ENCODE peak calls at places on chromosomes 7 and 10, in eight cellular contexts. One of them, this sample, is unnamed. For H3K9me3, the result is how much of the 10 kb centered on the place peaks cover.

GRCh38 chr7:36315309-36315948 is 74.2 kb upstream of the ANLN start:
- DNase-seq in WERI-Rb-1: no peak
- DNase-seq in CD8-positive, alpha-beta memory T cell: no peak
- DNase-seq in upper lobe of right lung: no peak
- DNase-seq in neuronal stem cell: no peak
- DNase-seq in CD4-positive, alpha-beta memory T cell: no peak
- DNase-seq in esophagus muscularis mucosa: no peak
- DNase-seq in ovary: no peak
- DNase-seq in this sample: no peak

GRCh38 chr7:114865564-114865963 is 56.3 kb upstream of the MDFIC start:
- DNase-seq in CD8-positive, alpha-beta memory T cell: peak
- DNase-seq in CD4-positive, alpha-beta memory T cell: peak
- DNase-seq in neuronal stem cell: peak
- DNase-seq in WERI-Rb-1: peak
- DNase-seq in esophagus muscularis mucosa: no peak
- DNase-seq in upper lobe of right lung: peak
- DNase-seq in ovary: peak
- DNase-seq in this sample: peak

GRCh38 chr7:40583653-40584424 is 449.0 kb downstream of the SUGCT start:
- DNase-seq in WERI-Rb-1: no peak
- DNase-seq in neuronal stem cell: no peak
- DNase-seq in upper lobe of right lung: no peak
- DNase-seq in CD8-positive, alpha-beta memory T cell: no peak
- DNase-seq in CD4-positive, alpha-beta memory T cell: no peak
- DNase-seq in ovary: no peak
- DNase-seq in esophagus muscularis mucosa: no peak
- DNase-seq in this sample: no peak

GRCh38 chr7:13057462-13058200 is 370.2 kb downstream of the ARL4A start:
- DNase-seq in esophagus muscularis mucosa: no peak
- DNase-seq in CD8-positive, alpha-beta memory T cell: no peak
- DNase-seq in WERI-Rb-1: no peak
- DNase-seq in CD4-positive, alpha-beta memory T cell: no peak
- DNase-seq in neuronal stem cell: no peak
- DNase-seq in upper lobe of right lung: no peak
- DNase-seq in ovary: no peak
- DNase-seq in this sample: no peak

GRCh38 chr7:69599879-69600764 is 1.8 kb downstream of the AUTS2 start:
- DNase-seq in WERI-Rb-1: peak
- DNase-seq in CD8-positive, alpha-beta memory T cell: no peak
- DNase-seq in CD4-positive, alpha-beta memory T cell: no peak
- DNase-seq in upper lobe of right lung: peak
- DNase-seq in esophagus muscularis mucosa: no peak
- DNase-seq in neuronal stem cell: peak
- DNase-seq in ovary: peak
- DNase-seq in this sample: no peak

GRCh38 chr10:71447676-71448075 is 51.0 kb downstream of the CDH23 start:
- DNase-seq in esophagus muscularis mucosa: no peak
- DNase-seq in neuronal stem cell: no peak
- DNase-seq in WERI-Rb-1: no peak
- DNase-seq in ovary: no peak
- DNase-seq in CD4-positive, alpha-beta memory T cell: no peak
- DNase-seq in upper lobe of right lung: no peak
- DNase-seq in CD8-positive, alpha-beta memory T cell: no peak
- DNase-seq in this sample: no peak

GRCh38 chr7:42254217-42254616 is 17.2 kb upstream of the GLI3 start:
- DNase-seq in esophagus muscularis mucosa: no peak
- DNase-seq in neuronal stem cell: no peak
- DNase-seq in CD4-positive, alpha-beta memory T cell: no peak
- DNase-seq in ovary: no peak
- DNase-seq in CD8-positive, alpha-beta memory T cell: no peak
- DNase-seq in upper lobe of right lung: no peak
- DNase-seq in WERI-Rb-1: no peak
- DNase-seq in this sample: no peak

GRCh38 chr7:111392294-111392693 is 170.0 kb downstream of the IMMP2L start:
- DNase-seq in neuronal stem cell: no peak
- DNase-seq in ovary: no peak
- DNase-seq in esophagus muscularis mucosa: no peak
- DNase-seq in CD8-positive, alpha-beta memory T cell: no peak
- DNase-seq in WERI-Rb-1: no peak
- DNase-seq in upper lobe of right lung: no peak
- DNase-seq in CD4-positive, alpha-beta memory T cell: no peak
- DNase-seq in this sample: no peak

GRCh38 chr10:15472008-15472407 is 100.9 kb upstream of the FAM171A1 start:
- DNase-seq in ovary: no peak
- DNase-seq in CD8-positive, alpha-beta memory T cell: no peak
- DNase-seq in neuronal stem cell: no peak
- DNase-seq in CD4-positive, alpha-beta memory T cell: no peak
- DNase-seq in upper lobe of right lung: no peak
- DNase-seq in WERI-Rb-1: peak
- DNase-seq in esophagus muscularis mucosa: no peak
- DNase-seq in this sample: no peak

GRCh38 chr7:55415173-55415778 is 50.1 kb downstream of the LANCL2 start:
- DNase-seq in esophagus muscularis mucosa: no peak
- DNase-seq in neuronal stem cell: peak
- DNase-seq in CD4-positive, alpha-beta memory T cell: peak
- DNase-seq in ovary: peak
- DNase-seq in WERI-Rb-1: peak
- DNase-seq in CD8-positive, alpha-beta memory T cell: peak
- DNase-seq in upper lobe of right lung: peak
- DNase-seq in this sample: peak

GRCh38 chr7:27202018-27202740 is 2.3 kb upstream of the HOXA13 start:
- DNase-seq in WERI-Rb-1: no peak
- DNase-seq in esophagus muscularis mucosa: no peak
- DNase-seq in ovary: no peak
- DNase-seq in neuronal stem cell: no peak
- DNase-seq in CD4-positive, alpha-beta memory T cell: no peak
- DNase-seq in CD8-positive, alpha-beta memory T cell: no peak
- DNase-seq in upper lobe of right lung: no peak
- DNase-seq in this sample: peak

GRCh38 chr10:73998623-73999622 is 1.0 kb downstream of the VCL start:
- DNase-seq in ovary: peak
- DNase-seq in CD8-positive, alpha-beta memory T cell: peak
- DNase-seq in CD4-positive, alpha-beta memory T cell: no peak
- DNase-seq in esophagus muscularis mucosa: peak
- DNase-seq in WERI-Rb-1: peak
- DNase-seq in neuronal stem cell: peak
- DNase-seq in upper lobe of right lung: peak
- DNase-seq in this sample: peak

GRCh38 chr7:93835684-93836083 is 54.9 kb downstream of the TFPI2 start:
- DNase-seq in neuronal stem cell: no peak
- DNase-seq in upper lobe of right lung: no peak
- DNase-seq in esophagus muscularis mucosa: no peak
- DNase-seq in CD4-positive, alpha-beta memory T cell: no peak
- DNase-seq in WERI-Rb-1: no peak
- DNase-seq in CD8-positive, alpha-beta memory T cell: no peak
- DNase-seq in ovary: no peak
- DNase-seq in this sample: no peak

GRCh38 chr7:100613447-100614185 is 1.3 kb downstream of the MOSPD3 start:
- DNase-seq in WERI-Rb-1: no peak
- DNase-seq in neuronal stem cell: no peak
- DNase-seq in upper lobe of right lung: no peak
- DNase-seq in CD8-positive, alpha-beta memory T cell: no peak
- DNase-seq in ovary: no peak
- DNase-seq in CD4-positive, alpha-beta memory T cell: peak
- DNase-seq in esophagus muscularis mucosa: no peak
- DNase-seq in this sample: no peak
- H3K4me3 ChIP-seq in WERI-Rb-1: no peak
- H3K4me3 ChIP-seq in neuronal stem cell: no peak
- H3K4me3 ChIP-seq in upper lobe of right lung: peak
- H3K4me3 ChIP-seq in CD8-positive, alpha-beta memory T cell: peak
- H3K4me3 ChIP-seq in ovary: no peak
- H3K4me3 ChIP-seq in CD4-positive, alpha-beta memory T cell: no peak
- H3K4me3 ChIP-seq in esophagus muscularis mucosa: no peak
- H3K4me3 ChIP-seq in this sample: peak

GRCh38 chr10:6273351-6273750 is 70.6 kb downstream of the PFKFB3 start:
- DNase-seq in CD4-positive, alpha-beta memory T cell: no peak
- DNase-seq in WERI-Rb-1: no peak
- DNase-seq in CD8-positive, alpha-beta memory T cell: no peak
- DNase-seq in neuronal stem cell: no peak
- DNase-seq in upper lobe of right lung: peak
- DNase-seq in ovary: no peak
- DNase-seq in esophagus muscularis mucosa: no peak
- DNase-seq in this sample: no peak
- H3K9me3 ChIP-seq in CD4-positive, alpha-beta memory T cell: under half
- H3K9me3 ChIP-seq in WERI-Rb-1: under half
- H3K9me3 ChIP-seq in CD8-positive, alpha-beta memory T cell: under half
- H3K9me3 ChIP-seq in neuronal stem cell: under half
- H3K9me3 ChIP-seq in upper lobe of right lung: under half
- H3K9me3 ChIP-seq in ovary: under half
- H3K9me3 ChIP-seq in esophagus muscularis mucosa: under half
- H3K9me3 ChIP-seq in this sample: under half

GRCh38 chr7:951881-952547 is 2.5 kb downstream of the ADAP1 start:
- DNase-seq in ovary: peak
- DNase-seq in esophagus muscularis mucosa: no peak
- DNase-seq in CD4-positive, alpha-beta memory T cell: no peak
- DNase-seq in neuronal stem cell: no peak
- DNase-seq in upper lobe of right lung: peak
- DNase-seq in CD8-positive, alpha-beta memory T cell: no peak
- DNase-seq in WERI-Rb-1: no peak
- DNase-seq in this sample: no peak

GRCh38 chr7:954330-955238 is at the start of gene ADAP1:
- DNase-seq in esophagus muscularis mucosa: no peak
- DNase-seq in WERI-Rb-1: peak
- DNase-seq in ovary: peak
- DNase-seq in neuronal stem cell: no peak
- DNase-seq in upper lobe of right lung: peak
- DNase-seq in CD4-positive, alpha-beta memory T cell: peak
- DNase-seq in CD8-positive, alpha-beta memory T cell: peak
- DNase-seq in this sample: no peak

GRCh38 chr7:956031-956430 is 1.6 kb upstream of the ADAP1 start:
- DNase-seq in esophagus muscularis mucosa: no peak
- DNase-seq in ovary: peak
- DNase-seq in CD8-positive, alpha-beta memory T cell: no peak
- DNase-seq in neuronal stem cell: no peak
- DNase-seq in CD4-positive, alpha-beta memory T cell: no peak
- DNase-seq in WERI-Rb-1: no peak
- DNase-seq in upper lobe of right lung: peak
- DNase-seq in this sample: no peak

GRCh38 chr7:953547-954327 is 743 bp downstream of the ADAP1 start:
- DNase-seq in esophagus muscularis mucosa: no peak
- DNase-seq in neuronal stem cell: no peak
- DNase-seq in CD4-positive, alpha-beta memory T cell: no peak
- DNase-seq in CD8-positive, alpha-beta memory T cell: no peak
- DNase-seq in WERI-Rb-1: peak
- DNase-seq in upper lobe of right lung: peak
- DNase-seq in ovary: peak
- DNase-seq in this sample: no peak

GRCh38 chr7:952548-953441 is 1.7 kb downstream of the ADAP1 start:
- DNase-seq in upper lobe of right lung: peak
- DNase-seq in WERI-Rb-1: no peak
- DNase-seq in esophagus muscularis mucosa: no peak
- DNase-seq in ovary: peak
- DNase-seq in neuronal stem cell: no peak
- DNase-seq in CD4-positive, alpha-beta memory T cell: no peak
- DNase-seq in CD8-positive, alpha-beta memory T cell: no peak
- DNase-seq in this sample: no peak
- H3K4me3 ChIP-seq in upper lobe of right lung: peak
- H3K4me3 ChIP-seq in WERI-Rb-1: no peak
- H3K4me3 ChIP-seq in esophagus muscularis mucosa: peak
- H3K4me3 ChIP-seq in ovary: no peak
- H3K4me3 ChIP-seq in neuronal stem cell: no peak
- H3K4me3 ChIP-seq in CD4-positive, alpha-beta memory T cell: no peak
- H3K4me3 ChIP-seq in CD8-positive, alpha-beta memory T cell: no peak
- H3K4me3 ChIP-seq in this sample: peak

GRCh38 chr7:157477550-157478212 is 140.9 kb downstream of the DNAJB6 start:
- DNase-seq in upper lobe of right lung: peak
- DNase-seq in CD8-positive, alpha-beta memory T cell: no peak
- DNase-seq in CD4-positive, alpha-beta memory T cell: peak
- DNase-seq in esophagus muscularis mucosa: no peak
- DNase-seq in neuronal stem cell: no peak
- DNase-seq in ovary: peak
- DNase-seq in WERI-Rb-1: no peak
- DNase-seq in this sample: no peak
- H3K9me3 ChIP-seq in upper lobe of right lung: under half
- H3K9me3 ChIP-seq in CD8-positive, alpha-beta memory T cell: under half
- H3K9me3 ChIP-seq in CD4-positive, alpha-beta memory T cell: under half
- H3K9me3 ChIP-seq in esophagus muscularis mucosa: under half
- H3K9me3 ChIP-seq in neuronal stem cell: under half
- H3K9me3 ChIP-seq in ovary: under half
- H3K9me3 ChIP-seq in WERI-Rb-1: under half
- H3K9me3 ChIP-seq in this sample: under half

DNA sequence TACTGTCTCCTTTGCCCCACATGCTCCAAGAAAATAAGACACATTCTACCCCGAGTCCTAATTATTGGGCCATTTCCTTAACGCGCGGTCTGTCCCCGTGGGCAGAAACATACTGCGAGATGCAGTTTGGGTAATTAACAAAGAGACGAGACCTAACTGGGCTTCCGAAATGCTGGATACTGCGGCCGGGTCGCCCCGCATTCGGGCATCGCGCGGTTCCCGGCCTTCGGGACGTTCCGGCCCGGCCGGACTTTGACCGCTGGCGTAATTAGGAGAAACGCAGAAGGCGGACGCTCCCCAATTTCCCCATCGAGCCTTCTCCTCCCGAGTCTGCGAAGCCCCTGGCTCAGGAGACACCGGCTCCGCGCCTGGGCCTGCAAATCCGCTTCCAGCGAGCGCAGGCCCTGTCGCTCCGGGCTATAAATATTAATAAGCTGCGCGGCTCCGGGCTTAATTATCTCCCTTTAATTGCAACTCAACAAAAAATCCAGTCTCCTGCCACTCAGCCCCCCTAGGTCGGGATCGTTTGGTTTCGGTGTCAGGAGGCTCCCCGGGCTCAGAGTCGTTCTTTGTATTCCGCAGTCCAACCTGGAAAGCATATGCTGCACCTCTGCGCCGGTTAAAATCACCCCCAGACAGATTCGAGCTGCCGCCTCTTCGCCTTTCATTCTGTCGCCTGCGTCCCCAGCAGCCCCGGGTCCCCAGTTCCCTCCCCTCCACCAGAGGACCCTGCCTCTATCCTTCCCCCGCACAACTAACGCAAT is 131.5 kb downstream of the SPAG6 start:
- DNase-seq in CD8-positive, alpha-beta memory T cell: no peak
- DNase-seq in neuronal stem cell: peak
- DNase-seq in CD4-positive, alpha-beta memory T cell: no peak
- DNase-seq in WERI-Rb-1: no peak
- DNase-seq in ovary: no peak
- DNase-seq in upper lobe of right lung: no peak
- DNase-seq in esophagus muscularis mucosa: no peak
- DNase-seq in this sample: no peak
- H3K4me3 ChIP-seq in CD8-positive, alpha-beta memory T cell: no peak
- H3K4me3 ChIP-seq in neuronal stem cell: peak
- H3K4me3 ChIP-seq in CD4-positive, alpha-beta memory T cell: no peak
- H3K4me3 ChIP-seq in WERI-Rb-1: no peak
- H3K4me3 ChIP-seq in ovary: peak
- H3K4me3 ChIP-seq in upper lobe of right lung: peak
- H3K4me3 ChIP-seq in esophagus muscularis mucosa: peak
- H3K4me3 ChIP-seq in this sample: peak

DNA sequence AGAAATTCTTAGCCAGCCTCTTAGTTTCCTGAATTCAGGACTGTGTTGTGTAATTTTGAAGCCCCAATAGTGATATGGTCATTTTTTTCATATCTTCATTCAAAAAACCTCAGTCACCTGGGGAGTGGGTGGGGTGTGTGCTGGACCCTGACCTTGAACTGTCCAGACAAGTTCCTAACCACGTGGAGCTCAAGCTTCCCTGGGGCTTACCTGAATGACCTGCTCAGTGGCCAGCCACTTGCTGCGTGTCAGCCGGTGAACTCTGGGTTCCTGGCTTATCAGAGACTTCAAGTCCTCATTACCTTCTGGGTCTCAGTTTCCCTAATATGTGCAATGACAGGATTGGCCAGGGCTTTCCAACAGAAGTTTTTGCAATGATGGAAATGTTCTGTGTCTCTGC is 27.1 kb downstream of the MGMT start:
- DNase-seq in ovary: no peak
- DNase-seq in WERI-Rb-1: no peak
- DNase-seq in CD8-positive, alpha-beta memory T cell: no peak
- DNase-seq in CD4-positive, alpha-beta memory T cell: no peak
- DNase-seq in esophagus muscularis mucosa: no peak
- DNase-seq in upper lobe of right lung: no peak
- DNase-seq in neuronal stem cell: no peak
- DNase-seq in this sample: no peak
- H3K9me3 ChIP-seq in ovary: under half
- H3K9me3 ChIP-seq in WERI-Rb-1: under half
- H3K9me3 ChIP-seq in CD8-positive, alpha-beta memory T cell: under half
- H3K9me3 ChIP-seq in CD4-positive, alpha-beta memory T cell: under half
- H3K9me3 ChIP-seq in esophagus muscularis mucosa: under half
- H3K9me3 ChIP-seq in upper lobe of right lung: under half
- H3K9me3 ChIP-seq in neuronal stem cell: under half
- H3K9me3 ChIP-seq in this sample: under half

This sample was measured in right atrium auricular region.